ENCODE peak calls at places on chromosome 21, in four cellular contexts. E is CD8-positive, alpha-beta T cell; N is AG09309; M is Panc1. Q is an unnamed sample.

GRCh38 chr21:29436143-29436542 is 137.4 kb downstream of the BACH1 start:
- DNase-seq in N (no peak), M (no peak), E (no peak), Q (no peak)

GRCh38 chr21:28516996-28517592 is 475.6 kb downstream of the LTN1 start:
- DNase-seq in N (no peak), M (peak), E (peak), Q (peak)

GRCh38 chr21:33817663-33818433 is 97.8 kb downstream of the ATP5PO start:
- DNase-seq in M (no peak), N (no peak), E (no peak), Q (no peak)

GRCh38 chr21:39082656-39083376 is 100.4 kb downstream of the PSMG1 start:
- DNase-seq in N (no peak), E (no peak), M (no peak), Q (no peak)

GRCh38 chr21:14403681-14404318 is 20.9 kb upstream of the HSPA13 start:
- DNase-seq in M (no peak), N (peak), E (no peak), Q (no peak)

GRCh38 chr21:37181059-37181458 is 86.1 kb downstream of the VPS26C start:
- DNase-seq in M (no peak), E (no peak), N (no peak), Q (no peak)

GRCh38 chr21:33267250-33267649 is 1.1 kb downstream of the IL10RB start:
- DNase-seq in M (no peak), N (no peak), E (no peak), Q (no peak)

GRCh38 chr21:25375675-25376074 is 231.6 kb downstream of the MRPL39 start:
- DNase-seq in M (no peak), N (no peak), E (no peak), Q (no peak)

GRCh38 chr21:37006243-37006520 is 320 bp upstream of the RIPPLY3 start:
- DNase-seq in M (no peak), N (no peak), E (no peak), Q (peak)

GRCh38 chr21:40466893-40467483 is 380.0 kb downstream of the DSCAM start:
- DNase-seq in N (no peak), E (no peak), M (peak), Q (no peak)

GRCh38 chr21:40471103-40471502 is 375.9 kb downstream of the DSCAM start:
- DNase-seq in N (no peak), M (no peak), E (no peak), Q (no peak)

DNA sequence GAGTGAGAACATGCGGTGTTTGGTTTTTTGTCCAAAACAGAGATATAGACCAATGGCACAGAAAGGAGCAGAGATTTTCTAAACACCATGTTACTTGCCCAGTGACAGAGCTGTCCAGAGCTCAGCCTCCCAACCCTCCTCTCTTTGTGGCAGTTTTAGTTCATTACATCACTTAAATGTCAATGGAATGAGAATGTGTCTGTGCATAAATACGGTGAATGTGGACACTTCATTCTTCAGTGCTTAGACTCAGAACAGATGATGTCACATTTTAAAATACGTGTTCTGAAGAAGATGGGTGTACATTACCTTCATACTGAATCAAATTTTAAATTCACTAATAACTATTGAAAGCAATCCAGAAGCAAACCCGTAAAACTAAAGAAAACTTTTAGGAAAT is 374.9 kb downstream of the DSCAM start:
- DNase-seq in E (no peak), M (no peak), N (no peak), Q (no peak)
- TF ChIP-seq CTCF in E (no peak), M (no peak), N (no peak), Q (no peak)

GRCh38 chr21:45848805-45849204 is 132.8 kb upstream of the COL6A1 start:
- DNase-seq in N (no peak), M (no peak), E (no peak), Q (no peak)

GRCh38 chr21:45848352-45848751 is 133.2 kb upstream of the COL6A1 start:
- DNase-seq in M (no peak), N (no peak), E (no peak), Q (no peak)

GRCh38 chr21:45846373-45847160 is 135.0 kb upstream of the COL6A1 start:
- DNase-seq in M (no peak), E (no peak), N (no peak), Q (no peak)

GRCh38 chr21:45849651-45850050 is 131.9 kb upstream of the COL6A1 start:
- DNase-seq in M (no peak), E (no peak), N (no peak), Q (no peak)

GRCh38 chr21:45847870-45848269 is 133.7 kb upstream of the COL6A1 start:
- DNase-seq in N (no peak), E (no peak), M (no peak), Q (no peak)
- TF ChIP-seq CTCF in N (no peak), E (no peak), M (no peak), Q (no peak)

GRCh38 chr21:42200906-42201614 is 17.9 kb upstream of the ABCG1 start:
- DNase-seq in E (no peak), M (no peak), N (no peak), Q (no peak)
- TF ChIP-seq CTCF in E (no peak), M (no peak), N (no peak), Q (no peak)

GRCh38 chr21:17658931-17659330 is 46.2 kb upstream of the BTG3 start:
- DNase-seq in N (no peak), E (no peak), M (no peak), Q (no peak)

GRCh38 chr21:17660862-17661261 is 48.2 kb upstream of the BTG3 start:
- DNase-seq in E (no peak), N (no peak), M (no peak), Q (no peak)

DNA sequence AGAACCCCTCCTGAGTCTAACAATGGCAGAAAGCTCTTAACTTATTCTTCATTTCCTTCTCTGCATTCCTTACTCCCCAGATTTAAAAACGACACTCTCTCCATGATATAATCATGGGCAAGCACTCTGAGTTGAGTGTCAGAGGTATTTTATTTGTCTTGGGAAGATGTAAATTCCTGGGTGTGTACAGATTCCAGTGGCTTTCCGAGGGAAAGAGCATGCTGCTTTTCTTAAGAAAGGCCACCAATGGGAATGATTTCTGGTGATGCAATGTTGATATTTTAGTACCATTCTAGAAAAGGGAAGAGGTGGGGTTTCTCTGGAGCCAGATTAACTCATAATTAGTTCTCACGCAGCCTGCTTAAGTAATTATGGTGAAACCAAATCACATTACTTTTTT is 47.7 kb upstream of the BTG3 start:
- DNase-seq in N (no peak), M (no peak), E (no peak), Q (no peak)
- TF ChIP-seq CTCF in N (no peak), M (no peak), E (no peak), Q (no peak)

DNA sequence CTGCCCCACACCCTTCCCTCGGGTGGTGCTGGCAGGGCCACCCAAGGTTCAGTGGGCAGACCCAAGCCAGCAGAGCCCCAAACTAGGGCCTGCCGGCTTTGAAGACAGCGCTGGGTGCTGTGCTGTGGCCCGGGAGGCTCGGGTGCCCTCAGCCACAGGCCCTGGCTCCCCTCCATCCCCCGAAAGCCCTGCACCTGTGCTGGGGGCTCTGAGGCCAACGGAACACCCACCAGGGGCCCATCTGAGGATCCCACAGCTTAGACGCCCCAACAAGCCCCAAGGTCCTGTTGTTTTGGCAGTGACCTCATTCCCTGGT is 8.6 kb downstream of the ITGB2 start:
- DNase-seq in N (no peak), M (no peak), E (no peak), Q (no peak)
- TF ChIP-seq CTCF in N (no peak), M (no peak), E (no peak), Q (no peak)

DNA sequence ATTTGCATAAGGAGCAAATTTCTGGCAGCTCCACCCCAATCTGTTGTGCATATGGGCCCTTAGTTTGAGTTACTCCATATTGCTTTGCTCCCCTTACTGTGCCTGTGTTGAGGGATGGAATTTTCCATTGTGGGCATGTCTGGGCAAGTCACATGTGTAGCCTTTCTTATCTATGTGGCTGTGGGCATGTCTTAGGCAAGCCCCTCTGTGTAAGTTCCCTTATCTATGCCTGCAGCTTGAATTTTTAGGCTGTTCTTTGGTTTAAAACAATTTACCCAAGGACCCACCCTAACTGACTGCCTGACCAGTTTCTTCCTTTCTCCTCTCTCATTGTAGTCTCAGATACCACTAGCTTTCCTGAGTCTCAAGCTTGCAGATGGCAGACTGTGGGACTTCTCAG is 405.7 kb upstream of the NCAM2 start:
- DNase-seq in M (no peak), N (no peak), E (no peak), Q (no peak)
- TF ChIP-seq CTCF in M (no peak), N (no peak), E (no peak), Q (no peak)